ENCODE peak calls at places on chromosomes 12 and 14, in ten cellular contexts. W is CD4-positive, CD25-positive, alpha-beta regulatory T cell; P is prostate gland; C is SK-N-SH; A is transverse colon; T is GM23338; B is stomach; L is suprapubic skin; N is CD4-positive, alpha-beta T cell; E is pancreas. G is an unnamed sample.

GRCh38 chr12:65525501-65526141 is 247.1 kb downstream of the MSRB3 start:
- DNase-seq in W (no peak), P (no peak), C (no peak), A (no peak), T (no peak), B (no peak), L (no peak), N (no peak), E (no peak), G (no peak)

GRCh38 chr12:110940933-110941332 is 20.6 kb upstream of the MYL2 start:
- DNase-seq in W (no peak), P (no peak), C (no peak), A (no peak), T (no peak), B (no peak), L (no peak), N (no peak), E (no peak), G (no peak)

GRCh38 chr12:84874125-84874824 is 38.3 kb downstream of the SLC6A15 start:
- DNase-seq in W (peak), P (no peak), C (peak), A (no peak), T (peak), B (no peak), L (no peak), N (no peak), E (no peak), G (peak)

GRCh38 chr12:25395227-25395626 is 144.5 kb upstream of the KRAS start:
- DNase-seq in W (no peak), P (no peak), C (no peak), A (no peak), T (no peak), B (no peak), L (no peak), N (no peak), E (no peak), G (no peak)

GRCh38 chr12:4228122-4228580 is 45.4 kb upstream of the CCND2 start:
- DNase-seq in W (no peak), P (no peak), C (no peak), A (no peak), T (peak), B (no peak), L (no peak), N (no peak), E (no peak), G (no peak)

GRCh38 chr12:98227162-98227561 is 288.2 kb upstream of the TMPO start:
- DNase-seq in W (no peak), P (no peak), C (peak), A (no peak), T (peak), B (no peak), L (no peak), N (no peak), E (no peak), G (no peak)

GRCh38 chr14:22973217-22974032 is 8.9 kb downstream of the AJUBA start:
- DNase-seq in W (peak), P (peak), C (peak), A (peak), T (peak), B (peak), L (no peak), N (no peak), E (no peak), G (no peak)

GRCh38 chr14:35416108-35416750 is 11.7 kb upstream of the NFKBIA start:
- DNase-seq in W (no peak), P (no peak), C (no peak), A (peak), T (no peak), B (no peak), L (no peak), N (no peak), E (no peak), G (no peak)

GRCh38 chr12:6322969-6323339 is 12.5 kb downstream of the PLEKHG6 start:
- DNase-seq in W (no peak), P (no peak), C (no peak), A (no peak), T (no peak), B (no peak), L (no peak), N (no peak), E (no peak), G (no peak)

GRCh38 chr14:99612737-99613330 is 8.8 kb upstream of the CCDC85C start:
- DNase-seq in W (no peak), P (no peak), C (no peak), A (no peak), T (no peak), B (no peak), L (no peak), N (no peak), E (peak), G (no peak)

GRCh38 chr12:25590021-25590721 is 37.1 kb upstream of the LMNTD1 start:
- DNase-seq in W (peak), P (no peak), C (no peak), A (no peak), T (no peak), B (no peak), L (no peak), N (no peak), E (no peak), G (no peak)

GRCh38 chr12:103955811-103956514 is 9.7 kb upstream of the TDG start:
- DNase-seq in W (no peak), P (no peak), C (peak), A (no peak), T (no peak), B (no peak), L (no peak), N (no peak), E (no peak), G (no peak)

GRCh38 chr14:58898655-58899316 is 261.0 kb downstream of the DACT1 start:
- DNase-seq in W (no peak), P (no peak), C (no peak), A (no peak), T (no peak), B (no peak), L (no peak), N (no peak), E (no peak), G (no peak)

GRCh38 chr14:100203962-100204834 is 34.7 kb upstream of the YY1 start:
- DNase-seq in W (no peak), P (no peak), C (no peak), A (no peak), T (no peak), B (peak), L (no peak), N (no peak), E (no peak), G (no peak)

GRCh38 chr14:49895480-49895879 is 2.6 kb downstream of the ARF6 start:
- DNase-seq in W (no peak), P (no peak), C (no peak), A (no peak), T (no peak), B (no peak), L (no peak), N (no peak), E (no peak), G (no peak)

GRCh38 chr14:83777516-83777915 is 1752.4 kb upstream of the FLRT2 start:
- DNase-seq in W (no peak), P (no peak), C (no peak), A (no peak), T (no peak), B (no peak), L (no peak), N (no peak), E (no peak), G (no peak)

GRCh38 chr14:103562135-103562384 is 397 bp downstream of the BAG5 start:
- DNase-seq in W (no peak), P (no peak), C (no peak), A (peak), T (peak), B (no peak), L (no peak), N (no peak), E (no peak), G (no peak)

GRCh38 chr14:91229743-91230200 is 14.7 kb downstream of the GPR68 start:
- DNase-seq in W (peak), P (no peak), C (no peak), A (peak), T (no peak), B (no peak), L (no peak), N (peak), E (no peak), G (no peak)

GRCh38 chr14:79201545-79202247 is 1009.6 kb downstream of the DIO2 start:
- DNase-seq in W (no peak), P (no peak), C (no peak), A (no peak), T (no peak), B (no peak), L (no peak), N (no peak), E (no peak), G (no peak)

GRCh38 chr12:116876151-116876869 is 4.9 kb downstream of the HRK start:
- DNase-seq in W (no peak), P (no peak), C (peak), A (no peak), T (peak), B (no peak), L (no peak), N (no peak), E (no peak), G (no peak)

GRCh38 chr12:5171701-5172100 is 128.0 kb downstream of the KCNA5 start:
- DNase-seq in W (no peak), P (peak), C (peak), A (peak), T (peak), B (no peak), L (no peak), N (no peak), E (no peak), G (no peak)

GRCh38 chr12:20319374-20319773 is 49.0 kb upstream of the PDE3A start:
- DNase-seq in W (no peak), P (no peak), C (no peak), A (no peak), T (no peak), B (no peak), L (no peak), N (no peak), E (no peak), G (no peak)

GRCh38 chr14:31943861-31944255 is 133.2 kb upstream of the ARHGAP5 start:
- DNase-seq in W (no peak), P (no peak), C (no peak), A (peak), T (no peak), B (no peak), L (no peak), N (no peak), E (no peak), G (no peak)

GRCh38 chr12:126668961-126669360 is 1598.0 kb upstream of the TMEM132C start:
- DNase-seq in W (no peak), P (no peak), C (no peak), A (no peak), T (no peak), B (no peak), L (no peak), N (no peak), E (no peak), G (no peak)

GRCh38 chr14:103499709-103500108 is 22.9 kb downstream of the CKB start:
- DNase-seq in W (no peak), P (no peak), C (no peak), A (no peak), T (no peak), B (no peak), L (peak), N (no peak), E (no peak), G (no peak)

GRCh38 chr12:100715976-100716657 is 78.5 kb upstream of the ANO4 start:
- DNase-seq in W (no peak), P (no peak), C (no peak), A (no peak), T (peak), B (no peak), L (no peak), N (no peak), E (peak), G (no peak)

GRCh38 chr12:100718212-100718611 is 76.4 kb upstream of the ANO4 start:
- DNase-seq in W (no peak), P (no peak), C (no peak), A (no peak), T (no peak), B (no peak), L (no peak), N (no peak), E (no peak), G (no peak)

GRCh38 chr12:100716658-100716948 is 78.0 kb upstream of the ANO4 start:
- DNase-seq in W (no peak), P (no peak), C (no peak), A (no peak), T (peak), B (no peak), L (no peak), N (no peak), E (no peak), G (no peak)

GRCh38 chr12:100717733-100718067 is 76.9 kb upstream of the ANO4 start:
- DNase-seq in W (no peak), P (no peak), C (no peak), A (no peak), T (peak), B (no peak), L (no peak), N (no peak), E (no peak), G (no peak)

DNA sequence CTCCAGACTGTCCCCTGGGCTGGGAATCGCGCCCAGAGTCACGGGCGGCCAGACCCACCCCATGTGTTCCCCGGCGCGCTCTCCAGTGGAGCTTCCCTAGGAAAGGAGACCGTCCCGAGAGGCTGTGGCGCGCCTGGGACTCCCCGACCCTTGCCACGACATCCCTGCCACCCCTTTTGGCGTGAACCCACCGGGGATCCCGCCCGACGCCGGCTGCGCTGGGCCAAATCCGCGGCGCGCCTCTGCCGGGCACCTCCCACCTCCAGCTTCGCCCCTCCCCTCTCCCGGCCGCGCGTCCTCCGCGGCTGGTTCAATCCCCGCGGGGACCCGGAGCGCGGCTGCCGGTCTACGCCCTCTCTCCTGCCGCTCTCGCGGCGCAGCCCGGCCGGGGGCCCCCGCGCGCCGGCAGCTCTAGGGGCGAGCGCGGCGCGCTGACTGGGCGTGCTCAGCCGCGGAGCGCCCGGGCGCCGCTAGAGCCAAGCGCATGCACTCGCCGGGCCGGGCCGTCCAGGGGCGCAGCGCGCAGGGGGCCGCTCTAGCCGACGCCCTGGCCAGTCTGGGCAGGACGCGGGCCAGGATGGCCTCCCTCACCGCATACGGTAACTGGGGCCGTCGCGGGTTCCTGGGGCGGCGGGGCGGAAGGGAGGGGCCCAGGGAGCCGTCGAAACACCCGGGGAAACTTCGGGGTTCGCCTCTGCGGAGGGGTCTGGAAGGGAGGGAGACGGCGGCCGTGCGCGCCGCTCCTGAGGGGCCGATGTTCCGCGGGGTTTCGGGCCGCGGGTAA is 77.4 kb upstream of the ANO4 start:
- DNase-seq in W (no peak), P (no peak), C (peak), A (no peak), T (peak), B (no peak), L (no peak), N (no peak), E (peak), G (no peak)
- H3K27ac ChIP-seq in W (no peak), P (no peak), C (no peak), A (no peak), T (no peak), B (no peak), L (no peak), N (no peak), E (no peak), G (no peak)

GRCh38 chr12:93164103-93164880 is 213.4 kb upstream of the NUDT4 start:
- DNase-seq in W (no peak), P (peak), C (no peak), A (peak), T (no peak), B (no peak), L (no peak), N (no peak), E (no peak), G (no peak)
- H3K27ac ChIP-seq in W (no peak), P (peak), C (no peak), A (peak), T (no peak), B (no peak), L (no peak), N (no peak), E (no peak), G (no peak)

GRCh38 chr12:30795410-30795659 is 40.6 kb upstream of the CAPRIN2 start:
- DNase-seq in W (no peak), P (no peak), C (peak), A (no peak), T (no peak), B (no peak), L (no peak), N (no peak), E (no peak), G (no peak)

GRCh38 chr12:30794591-30795409 is 40.0 kb upstream of the CAPRIN2 start:
- DNase-seq in W (no peak), P (no peak), C (no peak), A (no peak), T (peak), B (no peak), L (no peak), N (no peak), E (no peak), G (no peak)

GRCh38 chr12:30796891-30797371 is 42.2 kb upstream of the CAPRIN2 start:
- DNase-seq in W (no peak), P (no peak), C (peak), A (no peak), T (peak), B (no peak), L (no peak), N (no peak), E (peak), G (no peak)

GRCh38 chr12:30796508-30796780 is 41.7 kb upstream of the CAPRIN2 start:
- DNase-seq in W (no peak), P (no peak), C (no peak), A (peak), T (peak), B (no peak), L (no peak), N (no peak), E (no peak), G (no peak)

GRCh38 chr12:30795660-30796507 is 41.1 kb upstream of the CAPRIN2 start:
- DNase-seq in W (peak), P (no peak), C (peak), A (peak), T (peak), B (peak), L (peak), N (peak), E (peak), G (no peak)
- H3K27ac ChIP-seq in W (no peak), P (peak), C (peak), A (no peak), T (peak), B (peak), L (peak), N (no peak), E (no peak), G (peak)

DNA sequence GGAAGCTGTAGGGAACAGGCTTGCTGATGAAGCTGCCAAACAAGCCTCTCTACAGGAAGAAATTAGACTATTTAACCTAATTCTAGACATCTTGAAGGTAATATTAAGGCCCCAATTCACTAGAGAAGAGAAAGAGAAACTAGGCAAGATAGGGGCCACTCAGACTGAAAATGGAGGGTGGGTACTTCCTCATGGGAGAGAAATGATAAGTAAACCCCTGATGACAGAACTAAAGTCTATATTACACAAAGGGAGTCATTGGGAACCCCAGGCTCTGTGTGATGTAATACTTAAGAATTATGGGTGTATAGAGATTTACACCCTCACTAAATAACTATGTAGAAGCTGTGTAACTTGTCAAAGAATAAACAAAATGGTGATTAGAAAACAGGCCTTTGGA is 64.3 kb downstream of the APOBEC1 start:
- DNase-seq in W (no peak), P (no peak), C (no peak), A (no peak), T (no peak), B (no peak), L (no peak), N (no peak), E (no peak), G (no peak)
- H3K27ac ChIP-seq in W (no peak), P (no peak), C (no peak), A (no peak), T (no peak), B (no peak), L (no peak), N (no peak), E (no peak), G (no peak)

GRCh38 chr12:11756523-11756922 is 107.0 kb downstream of the ETV6 start:
- DNase-seq in W (no peak), P (no peak), C (no peak), A (no peak), T (no peak), B (no peak), L (no peak), N (no peak), E (no peak), G (no peak)
- H3K27ac ChIP-seq in W (no peak), P (peak), C (no peak), A (peak), T (no peak), B (peak), L (no peak), N (no peak), E (no peak), G (no peak)

GRCh38 chr12:45349911-45350310 is 134.0 kb downstream of the ANO6 start:
- DNase-seq in W (no peak), P (no peak), C (no peak), A (no peak), T (no peak), B (no peak), L (no peak), N (no peak), E (no peak), G (no peak)

GRCh38 chr12:45348986-45349385 is 133.1 kb downstream of the ANO6 start:
- DNase-seq in W (no peak), P (no peak), C (no peak), A (no peak), T (no peak), B (no peak), L (no peak), N (no peak), E (no peak), G (no peak)

GRCh38 chr12:45350861-45351260 is 135.0 kb downstream of the ANO6 start:
- DNase-seq in W (no peak), P (no peak), C (no peak), A (no peak), T (no peak), B (no peak), L (no peak), N (no peak), E (no peak), G (no peak)

GRCh38 chr12:45351921-45352670 is 136.2 kb downstream of the ANO6 start:
- DNase-seq in W (no peak), P (no peak), C (no peak), A (no peak), T (no peak), B (no peak), L (no peak), N (no peak), E (no peak), G (no peak)

DNA sequence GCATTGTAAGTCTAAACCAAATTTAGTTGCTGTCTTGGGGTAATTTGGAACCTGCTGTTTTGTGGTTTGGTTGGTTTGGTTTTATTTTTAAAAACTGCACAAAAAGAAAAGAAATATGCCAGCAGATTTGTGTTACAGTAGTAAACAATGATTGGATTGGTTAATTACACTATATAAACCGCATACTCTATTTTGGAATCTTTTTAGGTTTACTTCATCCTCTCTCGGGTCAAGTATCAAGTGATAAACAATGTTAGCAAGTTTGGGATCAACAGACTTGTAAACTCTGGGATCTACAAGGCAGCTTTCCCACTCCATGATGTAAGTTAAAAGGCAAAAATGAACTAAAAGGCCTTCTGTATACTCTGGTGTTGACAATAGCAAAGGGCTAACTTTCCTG is 132.4 kb downstream of the ANO6 start:
- DNase-seq in W (no peak), P (no peak), C (no peak), A (no peak), T (no peak), B (no peak), L (no peak), N (no peak), E (no peak), G (no peak)
- H3K27ac ChIP-seq in W (no peak), P (no peak), C (no peak), A (no peak), T (no peak), B (peak), L (no peak), N (no peak), E (no peak), G (no peak)

G was measured in substantia nigra.